ENCODE peak calls at places on chromosomes 3 and 15, in nine cellular contexts. B is coronary artery, O is heart left ventricle, G is tibial nerve, E is fibroblast of lung, H is left ventricle myocardium inferior, L is ovary, W is HepG2, K is K562. J is an unnamed sample.

GRCh38 chr3:186551387-186551786 is 7.2 kb upstream of the CRYGS start:
- DNase-seq in K (no peak), L (no peak), E (no peak), W (no peak), O (no peak), H (no peak), B (no peak), G (no peak), J (no peak)

GRCh38 chr3:58369876-58370275 is 37.2 kb downstream of the PXK start:
- DNase-seq in H (no peak), E (no peak), K (no peak), L (no peak), B (no peak), W (no peak), O (no peak), G (no peak), J (no peak)

GRCh38 chr3:165748094-165748493 is 89.1 kb downstream of the BCHE start:
- DNase-seq in O (no peak), K (no peak), H (no peak), W (no peak), L (no peak), G (no peak), B (no peak), E (no peak), J (no peak)

GRCh38 chr15:40146037-40146436 is 14.8 kb upstream of the BUB1B start:
- DNase-seq in O (no peak), B (no peak), E (peak), L (no peak), H (no peak), G (no peak), W (no peak), K (no peak), J (no peak)

GRCh38 chr3:153456831-153457545 is 295.0 kb downstream of the RAP2B start:
- DNase-seq in K (no peak), L (no peak), O (no peak), G (no peak), B (no peak), H (no peak), E (no peak), W (no peak), J (no peak)

GRCh38 chr3:135868801-135869200 is 96.7 kb upstream of the PPP2R3A start:
- DNase-seq in K (no peak), E (no peak), G (no peak), B (no peak), O (no peak), W (no peak), H (no peak), L (no peak), J (no peak)

GRCh38 chr3:138941259-138941885 is 5.6 kb downstream of the FOXL2 start:
- DNase-seq in H (no peak), E (peak), O (no peak), B (no peak), K (peak), W (peak), G (no peak), L (peak), J (peak)

GRCh38 chr15:77749236-77749997 is 116.7 kb upstream of the LINGO1 start:
- DNase-seq in K (no peak), B (no peak), E (no peak), L (no peak), G (no peak), W (no peak), H (no peak), O (no peak), J (no peak)

GRCh38 chr3:171809513-171810277 is 588 bp downstream of the PLD1 start:
- DNase-seq in W (peak), G (peak), O (peak), E (peak), L (peak), B (peak), K (peak), H (peak), J (peak)

GRCh38 chr3:66415867-66416428 is 84.9 kb downstream of the LRIG1 start:
- DNase-seq in H (no peak), B (no peak), W (no peak), G (no peak), K (no peak), E (no peak), O (no peak), L (no peak), J (no peak)

GRCh38 chr3:154126651-154127050 is 5.5 kb downstream of the ARHGEF26 start:
- DNase-seq in H (no peak), L (no peak), K (no peak), G (no peak), B (no peak), O (no peak), E (no peak), W (no peak), J (no peak)

GRCh38 chr15:99472416-99473145 is 93.2 kb upstream of the MEF2A start:
- DNase-seq in E (no peak), O (no peak), L (no peak), W (peak), K (no peak), B (peak), H (no peak), G (no peak), J (no peak)

GRCh38 chr3:49028298-49028672 is 913 bp downstream of the IMPDH2 start:
- DNase-seq in W (no peak), O (no peak), E (no peak), B (no peak), K (no peak), H (no peak), G (no peak), L (peak), J (no peak)

GRCh38 chr3:49030331-49030730 is 1.1 kb upstream of the IMPDH2 start:
- DNase-seq in K (peak), B (no peak), W (no peak), L (peak), O (no peak), G (no peak), H (no peak), E (no peak), J (no peak)

GRCh38 chr3:49027634-49028033 is 1.6 kb downstream of the IMPDH2 start:
- DNase-seq in E (no peak), H (no peak), W (no peak), K (no peak), B (no peak), L (peak), G (no peak), O (no peak), J (no peak)

GRCh38 chr3:49028673-49029562 is at the start of gene IMPDH2:
- DNase-seq in K (peak), H (peak), L (peak), B (peak), E (peak), W (peak), O (peak), G (peak), J (peak)

GRCh38 chr3:49029563-49029884 is 326 bp upstream of the IMPDH2 start:
- DNase-seq in O (no peak), B (no peak), E (no peak), W (no peak), G (no peak), K (no peak), H (no peak), L (no peak), J (no peak)
- H3K4me3 ChIP-seq in O (peak), B (peak), E (peak), W (peak), G (peak), K (no peak), H (peak), L (no peak), J (peak)

GRCh38 chr3:67654099-67654831 is at the start of gene SUCLG2:
- DNase-seq in K (peak), O (peak), E (peak), B (peak), G (peak), W (peak), H (peak), L (peak), J (peak)
- TF ChIP-seq CTCF in K (no peak), O (no peak), E (no peak), B (no peak), G (no peak), W (no peak), H (no peak), L (no peak), J (no peak)

GRCh38 chr15:75738647-75739325 is 26.1 kb upstream of the CSPG4 start:
- DNase-seq in B (peak), W (peak), L (peak), H (peak), O (peak), K (peak), E (peak), G (peak), J (peak)
- H3K27ac ChIP-seq in B (peak), W (no peak), L (peak), H (peak), O (no peak), K (peak), E (no peak), G (peak), J (no peak)

GRCh38 chr3:110327870-110328269 is 743.7 kb upstream of the NECTIN3 start:
- DNase-seq in O (no peak), K (no peak), E (peak), B (no peak), L (no peak), W (no peak), H (no peak), G (no peak), J (no peak)
- H3K4me3 ChIP-seq in O (no peak), K (no peak), E (no peak), B (no peak), L (no peak), W (no peak), H (no peak), G (no peak), J (no peak)

DNA sequence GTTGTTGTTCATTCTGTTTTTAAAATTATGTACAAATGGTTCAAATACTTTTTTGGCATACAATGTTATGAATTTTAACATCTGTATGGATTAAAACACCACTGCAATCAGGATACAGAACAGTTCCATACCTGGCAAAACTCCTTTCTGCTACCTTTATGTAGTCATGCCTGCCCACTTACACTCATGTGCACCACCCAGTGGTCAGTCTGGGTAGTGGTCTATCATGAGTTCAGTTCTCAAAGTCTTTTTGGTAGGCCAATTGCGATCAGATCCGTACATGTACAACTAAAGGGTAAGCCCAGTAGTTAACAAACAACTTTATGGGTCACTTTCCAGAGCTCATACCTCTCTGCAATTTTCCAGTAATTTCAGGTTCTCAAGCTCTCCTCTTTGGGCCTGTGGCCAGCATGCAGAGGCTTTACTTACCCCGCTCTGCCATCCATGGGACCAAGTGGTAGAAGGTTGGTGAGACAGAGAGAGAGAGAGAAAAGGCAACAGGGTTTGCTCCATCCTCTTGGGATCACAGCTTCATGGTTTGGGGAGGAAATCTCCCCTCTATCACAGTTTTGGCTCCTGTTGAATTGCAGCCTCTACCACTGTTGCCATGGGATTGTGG is 63.9 kb upstream of the FAM98B start:
- DNase-seq in H (peak), K (peak), L (peak), E (peak), O (no peak), G (peak), B (no peak), W (peak), J (no peak)
- TF ChIP-seq CTCF in H (peak), K (peak), L (peak), E (peak), O (peak), G (peak), B (peak), W (peak), J (peak)

DNA sequence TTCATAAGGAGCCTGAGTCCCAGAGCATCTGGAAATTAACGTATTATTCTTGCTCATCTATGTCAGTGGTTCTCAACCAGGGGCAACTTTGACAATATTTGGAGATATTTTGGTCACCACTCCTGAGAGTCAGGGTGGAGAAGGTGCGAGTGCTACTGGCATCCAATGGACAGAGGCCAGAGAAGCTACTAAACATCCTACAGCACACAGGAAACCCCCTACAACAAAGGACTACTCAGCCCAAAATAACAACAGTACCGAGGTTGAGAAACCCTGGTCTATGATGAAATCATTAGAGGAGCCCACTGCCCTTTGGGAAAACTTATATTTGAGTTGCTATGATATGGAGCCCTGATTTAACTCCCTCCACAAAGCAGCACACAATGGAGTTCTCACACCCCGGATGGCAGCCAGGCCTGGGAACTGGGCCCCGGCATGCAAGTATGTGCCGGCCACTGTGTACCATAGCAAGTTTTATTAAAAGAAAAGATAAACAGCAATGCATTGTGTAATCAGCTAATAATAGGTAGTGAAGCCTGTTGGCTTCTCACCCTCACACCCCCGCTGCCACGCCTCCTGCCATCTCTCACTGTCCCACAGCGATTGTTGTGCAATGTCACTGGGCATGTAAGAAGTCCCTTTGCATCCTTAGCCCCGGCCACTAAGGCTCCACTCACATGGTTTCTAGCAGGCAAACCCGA is 109.8 kb downstream of the AQP9 start:
- DNase-seq in G (no peak), L (no peak), W (no peak), B (no peak), K (no peak), H (peak), E (no peak), O (peak), J (no peak)
- H3K27ac ChIP-seq in G (no peak), L (no peak), W (no peak), B (no peak), K (no peak), H (peak), E (no peak), O (peak), J (no peak)

DNA sequence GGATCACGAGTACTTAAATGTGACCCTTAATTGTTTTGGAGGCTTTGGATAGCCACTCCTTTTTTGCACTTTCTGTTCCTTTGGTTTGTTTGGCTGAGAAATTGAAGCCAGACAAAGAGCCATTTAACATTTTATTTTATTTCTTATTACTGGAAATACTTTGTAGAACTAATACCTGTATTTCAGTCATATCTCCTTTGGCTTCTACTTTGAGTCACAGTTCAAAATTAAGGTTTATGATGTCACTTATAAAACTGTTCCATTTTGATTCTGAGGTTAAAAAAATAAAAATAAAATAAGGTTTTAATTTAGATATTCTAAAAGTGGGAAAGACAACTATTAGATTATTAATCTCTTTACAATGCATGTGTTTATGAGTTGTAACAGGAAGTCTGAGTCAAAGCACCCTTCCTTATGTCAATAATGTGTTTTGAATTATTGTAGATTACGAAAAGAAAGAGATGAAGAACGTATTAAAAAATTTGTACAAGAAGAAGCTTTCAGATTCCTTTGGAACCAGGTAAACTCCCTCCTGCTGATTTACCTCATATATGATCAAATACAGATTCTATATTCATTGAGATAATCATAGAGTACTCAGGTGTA is 16.9 kb upstream of the NXPE3 start:
- DNase-seq in G (no peak), E (no peak), K (no peak), O (no peak), B (no peak), H (no peak), L (no peak), W (no peak), J (no peak)
- H3K4me3 ChIP-seq in G (no peak), E (no peak), K (no peak), O (no peak), B (no peak), H (no peak), L (no peak), W (no peak), J (no peak)

DNA sequence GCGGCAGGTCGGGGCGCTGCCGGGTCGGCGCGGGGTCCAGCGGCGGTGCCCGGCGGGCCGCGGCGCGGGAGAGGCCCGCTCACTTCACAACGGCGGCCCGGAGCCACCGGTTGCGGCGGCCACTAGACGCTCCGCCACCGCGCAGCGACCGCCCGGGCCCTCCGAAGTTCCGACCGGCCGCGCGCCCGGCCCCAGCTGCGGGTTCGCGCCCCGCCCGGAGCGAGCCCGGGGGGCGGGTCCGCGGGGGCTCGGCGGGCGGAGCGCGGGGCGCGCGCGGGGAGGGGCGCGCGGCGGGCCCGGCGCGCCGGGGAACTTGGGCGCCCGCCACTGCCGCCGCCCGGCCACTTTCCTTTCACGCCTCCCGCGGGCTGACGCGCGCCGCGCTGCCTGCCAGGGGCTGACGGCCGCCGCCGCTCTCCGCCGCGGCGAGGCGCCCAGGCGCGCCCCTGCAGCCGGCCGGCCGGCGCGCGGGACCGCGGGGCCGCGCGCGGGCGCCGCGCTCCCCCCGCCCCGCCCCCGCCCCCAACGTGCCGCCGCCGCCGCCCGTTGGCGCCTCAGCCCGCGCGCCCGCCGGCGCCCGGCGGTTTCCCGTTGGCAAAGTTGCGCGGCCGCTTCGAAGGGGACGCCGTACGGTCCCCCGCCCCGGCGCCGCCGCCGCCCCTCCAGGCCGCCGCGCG is 628 bp downstream of the SFMBT1 start:
- DNase-seq in E (peak), W (no peak), L (peak), K (peak), B (no peak), G (peak), H (peak), O (peak), J (no peak)
- TF ChIP-seq CTCF in E (no peak), W (no peak), L (no peak), K (no peak), B (no peak), G (no peak), H (no peak), O (no peak), J (no peak)

DNA sequence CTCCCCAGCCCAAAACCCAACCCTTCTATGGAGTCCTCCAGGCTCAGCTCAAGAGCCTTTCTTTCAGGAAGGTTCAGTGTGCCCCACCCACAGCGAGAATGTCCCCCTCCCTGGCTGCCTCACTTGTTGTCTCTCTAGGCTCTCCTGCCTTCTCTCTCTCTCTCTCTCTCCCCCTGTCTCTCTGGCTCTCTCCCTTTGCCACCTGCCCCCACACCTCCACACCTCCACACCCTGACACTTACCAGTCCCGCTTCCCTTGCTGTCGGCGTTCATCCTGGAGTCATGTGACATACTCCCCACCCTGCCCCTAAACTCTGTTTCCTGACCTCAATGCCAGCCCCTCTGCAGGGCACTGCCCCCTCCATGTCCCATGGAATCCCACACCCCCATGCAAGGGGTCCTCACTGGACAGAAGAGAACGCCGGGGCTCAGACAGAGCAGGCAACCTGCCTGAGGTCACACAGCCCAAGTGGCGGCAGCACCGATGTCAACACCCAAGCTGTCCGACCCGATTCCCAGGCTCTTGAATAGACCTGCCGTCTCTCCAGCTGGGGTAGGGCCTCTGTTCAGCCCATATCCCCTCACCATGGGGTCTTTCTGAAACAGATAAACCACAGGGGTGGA is 28.5 kb upstream of the SLC6A6 start:
- DNase-seq in K (no peak), H (no peak), W (no peak), E (no peak), G (no peak), O (no peak), L (no peak), B (no peak), J (no peak)
- H3K27ac ChIP-seq in K (no peak), H (peak), W (no peak), E (no peak), G (no peak), O (peak), L (no peak), B (no peak), J (no peak)

J was measured in AG04450.